ENCODE peak calls at places on chromosomes 13 and 19, in eight cellular contexts. S is left ventricle myocardium inferior, R is endodermal cell, G is lower lobe of right lung, Z is heart right ventricle, Y is adrenal gland, V is stomach, P is body of pancreas. U is an unnamed sample.
A peak's percentile ranks its signal among the peaks of the same experiment; 100 is the strongest.

GRCh38 chr19:38912600-38913514 is 871 bp upstream of the CCER2 start:
- DNase-seq in S (no peak), R (no peak), G (no peak), Z (no peak), Y (no peak), V (no peak), P (no peak), U (no peak)

GRCh38 chr13:113730831-113731191 is 28.2 kb upstream of the TMEM255B start:
- DNase-seq in S (no peak), R (no peak), G (no peak), Z (no peak), Y (no peak), V (no peak), P (no peak), U (no peak)

GRCh38 chr19:42216653-42217521 is 590 bp downstream of the DEDD2 start:
- DNase-seq in S (peak; percentile 46), R (peak; percentile 87), G (peak; percentile 66), Z (peak; percentile 20), Y (peak; percentile 62), V (peak; percentile 51), P (peak; percentile 45), U (peak; percentile 64)

GRCh38 chr19:814108-815078 is 7.4 kb downstream of the PLPPR3 start:
- DNase-seq in S (no peak), R (peak; percentile 71), G (no peak), Z (peak; percentile 8), Y (no peak), V (no peak), P (no peak), U (no peak)

GRCh38 chr19:33310606-33311325 is 8.4 kb upstream of the CEBPA start:
- DNase-seq in S (no peak), R (no peak), G (peak; percentile 76), Z (no peak), Y (no peak), V (peak; percentile 80), P (peak; percentile 77), U (no peak)

GRCh38 chr13:39777527-39778061 is 122.1 kb downstream of the COG6 start:
- DNase-seq in S (no peak), R (peak; percentile 59), G (no peak), Z (no peak), Y (peak; percentile 21), V (no peak), P (no peak), U (no peak)

GRCh38 chr13:42808572-42808971 is 27.2 kb downstream of the FAM216B start:
- DNase-seq in S (no peak), R (no peak), G (no peak), Z (no peak), Y (no peak), V (no peak), P (no peak), U (no peak)

GRCh38 chr19:18060472-18060871 is 26.3 kb downstream of the IL12RB1 start:
- DNase-seq in S (no peak), R (peak; percentile 57), G (no peak), Z (no peak), Y (no peak), V (no peak), P (no peak), U (no peak)

DNA sequence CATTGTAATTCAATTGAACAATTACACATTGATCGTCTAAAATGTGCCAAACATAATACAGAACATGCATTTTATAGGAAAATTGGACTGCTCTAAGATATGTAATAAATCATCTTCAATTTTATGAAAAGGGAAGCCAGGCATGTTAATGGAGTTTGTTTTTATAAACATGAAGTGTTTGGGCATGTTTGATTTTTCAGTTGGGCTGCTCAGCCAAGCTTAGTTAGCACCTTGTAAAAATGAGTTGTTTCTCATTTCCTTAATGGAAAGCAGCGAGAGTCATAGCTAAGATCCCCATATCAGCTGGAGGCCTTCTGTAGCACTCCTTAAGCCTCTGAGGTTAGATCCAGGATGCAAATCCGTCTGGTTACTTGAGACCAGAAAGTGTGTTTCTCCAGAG is 422.3 kb downstream of the SPRY2 start:
- DNase-seq in S (no peak), R (no peak), G (no peak), Z (no peak), Y (no peak), V (no peak), P (no peak), U (no peak)
- TF ChIP-seq CTCF in S (no peak), R (no peak), G (no peak), Z (no peak), Y (no peak), V (no peak), P (no peak), U (no peak)

DNA sequence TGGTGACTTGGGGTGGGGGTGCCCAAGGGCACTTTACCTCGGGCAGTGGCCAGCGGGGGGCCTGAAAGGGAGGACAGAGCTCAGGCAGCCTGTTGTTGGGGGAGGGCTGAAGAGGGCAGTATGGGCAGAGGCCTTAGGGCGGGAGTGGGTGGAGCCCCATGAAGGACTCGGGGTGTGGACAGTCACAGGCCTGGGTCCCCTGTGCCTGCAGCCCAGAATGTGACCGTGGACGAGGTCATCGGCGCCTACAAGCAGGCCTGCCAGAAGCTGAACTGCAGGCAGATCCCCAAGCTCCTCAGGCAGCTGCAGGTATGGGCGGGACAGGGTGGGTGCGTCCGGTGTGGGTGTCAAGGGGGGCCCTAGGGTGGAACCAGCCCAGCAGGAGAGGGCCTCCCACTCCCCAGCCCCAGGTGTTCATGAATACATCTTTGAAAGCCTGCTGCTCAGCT is 22.5 kb downstream of the NKPD1 start:
- DNase-seq in S (no peak), R (no peak), G (no peak), Z (no peak), Y (peak; percentile 66), V (no peak), P (no peak), U (no peak)
- H3K4me1 ChIP-seq in S (peaks cover 28% of the 10 kb centered on the region), R (no peaks in the 10 kb centered on the region), G (no peaks in the 10 kb centered on the region), Z (peaks cover 11% of the 10 kb centered on the region), Y (peaks cover 36% of the 10 kb centered on the region), V (peaks cover 24% of the 10 kb centered on the region), P (peaks cover 14% of the 10 kb centered on the region), U (no peaks in the 10 kb centered on the region)

GRCh38 chr13:48626077-48626449 is 27.7 kb upstream of the CYSLTR2 start:
- DNase-seq in S (no peak), R (no peak), G (no peak), Z (peak; percentile 48), Y (peak; percentile 69), V (no peak), P (peak; percentile 77), U (no peak)
- H3K27ac ChIP-seq in S (peak overlapping the region; percentile 88), R (no peak overlapping the region), G (no peak overlapping the region), Z (peak overlapping the region; percentile 69), Y (peak overlapping the region; percentile 76), V (no peak overlapping the region), P (peak overlapping the region; percentile 76), U (peak overlapping the region; percentile 31)

GRCh38 chr19:2063824-2064223 is 12.8 kb upstream of the MKNK2 start:
- DNase-seq in S (no peak), R (no peak), G (no peak), Z (no peak), Y (no peak), V (no peak), P (no peak), U (no peak)

GRCh38 chr19:2062770-2063169 is 11.7 kb upstream of the MKNK2 start:
- DNase-seq in S (no peak), R (no peak), G (no peak), Z (no peak), Y (no peak), V (no peak), P (no peak), U (no peak)

GRCh38 chr19:2061093-2061935 is 10.3 kb upstream of the MKNK2 start:
- DNase-seq in S (peak; percentile 99), R (peak; percentile 99), G (peak; percentile 99), Z (peak; percentile 99), Y (peak; percentile 99), V (peak; percentile 100), P (peak; percentile 100), U (peak; percentile 99)

GRCh38 chr19:2064395-2064787 is 13.3 kb upstream of the MKNK2 start:
- DNase-seq in S (no peak), R (no peak), G (no peak), Z (no peak), Y (peak; percentile 84), V (no peak), P (no peak), U (no peak)

GRCh38 chr19:2061936-2062729 is 11.1 kb upstream of the MKNK2 start:
- DNase-seq in S (no peak), R (no peak), G (no peak), Z (no peak), Y (peak; percentile 47), V (no peak), P (no peak), U (no peak)
- TF ChIP-seq CTCF in S (no peak), R (peak; percentile 14), G (no peak), Z (no peak), Y (no peak), V (no peak), P (no peak), U (no peak)

GRCh38 chr13:27967736-27968315 is 1.3 kb downstream of the CDX2 start:
- DNase-seq in S (no peak), R (peak; percentile 63), G (no peak), Z (no peak), Y (no peak), V (peak; percentile 24), P (no peak), U (no peak)
- H3K4me1 ChIP-seq in S (peaks cover 31% of the 10 kb centered on the region), R (peaks cover 15% of the 10 kb centered on the region), G (peaks cover 22% of the 10 kb centered on the region), Z (no peaks in the 10 kb centered on the region), Y (no peaks in the 10 kb centered on the region), V (peaks cover 48% of the 10 kb centered on the region), P (peaks cover 33% of the 10 kb centered on the region), U (no peaks in the 10 kb centered on the region)

GRCh38 chr19:47408156-47408938 is 11.0 kb downstream of the MEIS3 start:
- DNase-seq in S (no peak), R (no peak), G (peak; percentile 3), Z (no peak), Y (no peak), V (no peak), P (no peak), U (no peak)

GRCh38 chr19:47405197-47405550 is 14.2 kb downstream of the MEIS3 start:
- DNase-seq in S (no peak), R (no peak), G (no peak), Z (no peak), Y (no peak), V (no peak), P (no peak), U (no peak)

GRCh38 chr19:47406711-47407416 is 12.5 kb downstream of the MEIS3 start:
- DNase-seq in S (no peak), R (peak; percentile 87), G (no peak), Z (no peak), Y (no peak), V (no peak), P (no peak), U (no peak)

GRCh38 chr19:47405854-47406417 is 13.4 kb downstream of the MEIS3 start:
- DNase-seq in S (no peak), R (no peak), G (no peak), Z (no peak), Y (no peak), V (no peak), P (no peak), U (no peak)

DNA sequence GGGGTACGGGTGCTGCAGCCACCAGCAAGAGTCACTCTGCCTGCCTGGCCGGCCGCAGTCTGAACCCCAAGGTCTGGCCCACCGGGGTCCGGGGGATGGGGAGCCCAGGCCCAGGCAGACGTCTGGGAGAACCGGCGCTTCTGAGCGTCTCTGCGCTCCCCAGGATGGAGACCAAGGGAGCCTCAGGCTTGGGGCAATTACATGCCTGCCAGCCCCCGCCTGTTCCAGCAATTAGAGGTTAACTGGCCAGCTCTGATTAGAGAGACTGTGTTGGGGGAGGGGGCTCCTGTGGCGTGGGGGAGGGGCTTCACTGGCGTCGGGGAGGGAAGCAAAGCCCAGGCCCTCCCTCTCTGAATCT is 11.9 kb downstream of the MEIS3 start:
- DNase-seq in S (no peak), R (no peak), G (no peak), Z (no peak), Y (no peak), V (no peak), P (no peak), U (no peak)
- H3K27ac ChIP-seq in S (no peak overlapping the region), R (no peak overlapping the region), G (no peak overlapping the region), Z (no peak overlapping the region), Y (no peak overlapping the region), V (no peak overlapping the region), P (no peak overlapping the region), U (no peak overlapping the region)